ENCODE peak calls at places on chromosome 3, in ten cellular contexts. L is HepG2; H is CD8-positive, alpha-beta memory T cell; G is CD8-positive, alpha-beta T cell; A is neuronal stem cell; W is Panc1; Z is lower lobe of right lung; X is naive thymus-derived CD4-positive, alpha-beta T cell; B is mesenchymal stem cell; D is uterus. T is an unnamed sample. For H3K36me3 and H3K27me3, the result is how much of the 10 kb centered on the place peaks cover.

GRCh38 chr3:50490438-50490970 is 12.9 kb downstream of the CACNA2D2 start:
- DNase-seq in L (no peak), H (no peak), G (no peak), A (no peak), W (no peak), Z (no peak), X (no peak), B (no peak), D (no peak), T (no peak)

GRCh38 chr3:33687406-33688010 is 30.5 kb downstream of the CLASP2 start:
- DNase-seq in L (no peak), H (no peak), G (no peak), A (no peak), W (no peak), Z (no peak), X (no peak), B (peak), D (no peak), T (no peak)

GRCh38 chr3:38564631-38565338 is 68.6 kb downstream of the EXOG start:
- DNase-seq in L (no peak), H (no peak), G (no peak), A (no peak), W (no peak), Z (peak), X (no peak), B (no peak), D (no peak), T (no peak)

GRCh38 chr3:150469031-150469930 is 61.2 kb downstream of the TSC22D2 start:
- DNase-seq in L (peak), H (no peak), G (no peak), A (no peak), W (peak), Z (no peak), X (no peak), B (peak), D (peak), T (no peak)

GRCh38 chr3:29789686-29790085 is 508.8 kb downstream of the RBMS3 start:
- DNase-seq in L (no peak), H (no peak), G (no peak), A (no peak), W (no peak), Z (no peak), X (no peak), B (no peak), D (no peak), T (no peak)

GRCh38 chr3:110138966-110139555 is 801.7 kb upstream of the DPPA4 start:
- DNase-seq in L (no peak), H (no peak), G (no peak), A (no peak), W (no peak), Z (no peak), X (no peak), B (no peak), D (no peak), T (no peak)

GRCh38 chr3:130800829-130801228 is 54.2 kb upstream of the PIK3R4 start:
- DNase-seq in L (peak), H (no peak), G (no peak), A (no peak), W (no peak), Z (no peak), X (no peak), B (no peak), D (no peak), T (no peak)

GRCh38 chr3:194268659-194269487 is 82.3 kb downstream of the CPN2 start:
- DNase-seq in L (no peak), H (no peak), G (no peak), A (no peak), W (no peak), Z (peak), X (no peak), B (no peak), D (no peak), T (no peak)

GRCh38 chr3:124230928-124231456 is 239.1 kb upstream of the ROPN1 start:
- DNase-seq in L (no peak), H (no peak), G (no peak), A (no peak), W (no peak), Z (no peak), X (no peak), B (no peak), D (no peak), T (peak)

GRCh38 chr3:110814170-110815007 is 257.2 kb upstream of the NECTIN3 start:
- DNase-seq in L (no peak), H (peak), G (peak), A (no peak), W (no peak), Z (no peak), X (no peak), B (peak), D (no peak), T (no peak)

GRCh38 chr3:49813497-49814174 is at the start of gene UBA7:
- DNase-seq in L (peak), H (peak), G (no peak), A (no peak), W (no peak), Z (peak), X (peak), B (peak), D (peak), T (peak)

GRCh38 chr3:125051715-125052581 is 3.8 kb downstream of the HEG1 start:
- DNase-seq in L (no peak), H (peak), G (peak), A (no peak), W (no peak), Z (no peak), X (peak), B (peak), D (peak), T (peak)

GRCh38 chr3:163951397-163951987 is 1126.8 kb downstream of the SI start:
- DNase-seq in L (peak), H (no peak), G (no peak), A (no peak), W (no peak), Z (no peak), X (no peak), B (peak), D (no peak), T (no peak)

GRCh38 chr3:134430174-134430573 is 55.6 kb downstream of the ANAPC13 start:
- DNase-seq in L (no peak), H (no peak), G (no peak), A (no peak), W (no peak), Z (no peak), X (no peak), B (no peak), D (no peak), T (no peak)

GRCh38 chr3:185583925-185584324 is 2.2 kb upstream of the SENP2 start:
- DNase-seq in L (peak), H (no peak), G (no peak), A (no peak), W (no peak), Z (no peak), X (no peak), B (no peak), D (no peak), T (no peak)

GRCh38 chr3:61848885-61849284 is 287.5 kb downstream of the PTPRG start:
- DNase-seq in L (no peak), H (no peak), G (no peak), A (no peak), W (no peak), Z (no peak), X (no peak), B (no peak), D (no peak), T (no peak)

GRCh38 chr3:166889241-166889640 is 490.9 kb downstream of the ZBBX start:
- DNase-seq in L (no peak), H (no peak), G (no peak), A (no peak), W (no peak), Z (no peak), X (no peak), B (no peak), D (no peak), T (no peak)

GRCh38 chr3:143249014-143249413 is 129.4 kb downstream of the CHST2 start:
- DNase-seq in L (no peak), H (no peak), G (no peak), A (no peak), W (no peak), Z (no peak), X (no peak), B (no peak), D (no peak), T (no peak)

GRCh38 chr3:42653560-42654330 is at the start of gene ZBTB47:
- DNase-seq in L (no peak), H (no peak), G (no peak), A (no peak), W (no peak), Z (peak), X (no peak), B (peak), D (peak), T (peak)

GRCh38 chr3:161371441-161372320 is at the start of gene SPTSSB:
- DNase-seq in L (peak), H (peak), G (peak), A (peak), W (no peak), Z (peak), X (peak), B (peak), D (no peak), T (peak)

GRCh38 chr3:35296533-35296932 is 342.8 kb upstream of the ARPP21 start:
- DNase-seq in L (no peak), H (no peak), G (peak), A (no peak), W (no peak), Z (no peak), X (peak), B (peak), D (no peak), T (no peak)

GRCh38 chr3:34260266-34260990 is 462.0 kb downstream of the PDCD6IP start:
- DNase-seq in L (peak), H (no peak), G (no peak), A (peak), W (peak), Z (peak), X (no peak), B (peak), D (peak), T (peak)

GRCh38 chr3:172512363-172512762 is 10.9 kb downstream of the TNFSF10 start:
- DNase-seq in L (no peak), H (peak), G (peak), A (no peak), W (no peak), Z (peak), X (peak), B (peak), D (no peak), T (no peak)

GRCh38 chr3:48432411-48433371 is 2.8 kb upstream of the PLXNB1 start:
- DNase-seq in L (no peak), H (no peak), G (no peak), A (no peak), W (no peak), Z (no peak), X (no peak), B (no peak), D (peak), T (peak)

GRCh38 chr3:160458151-160458550 is 8.6 kb upstream of the TRIM59 start:
- DNase-seq in L (no peak), H (no peak), G (no peak), A (no peak), W (no peak), Z (no peak), X (no peak), B (no peak), D (no peak), T (no peak)

GRCh38 chr3:29334652-29335189 is 53.9 kb downstream of the RBMS3 start:
- DNase-seq in L (no peak), H (no peak), G (no peak), A (no peak), W (no peak), Z (no peak), X (no peak), B (no peak), D (no peak), T (no peak)

GRCh38 chr3:119301662-119302061 is 7.5 kb downstream of the ARHGAP31 start:
- DNase-seq in L (no peak), H (no peak), G (no peak), A (no peak), W (no peak), Z (peak), X (no peak), B (no peak), D (no peak), T (no peak)
- H3K4me3 ChIP-seq in L (no peak), H (no peak), G (no peak), A (no peak), W (no peak), Z (no peak), X (no peak), B (no peak), D (no peak), T (no peak)

GRCh38 chr3:14119166-14119510 is 5.5 kb downstream of the CHCHD4 start:
- DNase-seq in L (no peak), H (no peak), G (no peak), A (no peak), W (no peak), Z (no peak), X (no peak), B (no peak), D (no peak), T (no peak)
- H3K36me3 ChIP-seq in L (under half), H (under half), G (under half), A (under half), W (under half), Z (under half), X (under half), B (half or more), D (under half), T (under half)

GRCh38 chr3:121574449-121574848 is 6.7 kb downstream of the ARGFX start:
- DNase-seq in L (peak), H (no peak), G (no peak), A (no peak), W (no peak), Z (no peak), X (no peak), B (peak), D (no peak), T (no peak)
- H3K27me3 ChIP-seq in L (under half), H (under half), G (under half), A (under half), W (under half), Z (under half), X (under half), B (under half), D (under half), T (under half)

GRCh38 chr3:108088697-108089096 is 2.1 kb downstream of the CD47 start:
- DNase-seq in L (no peak), H (peak), G (no peak), A (no peak), W (no peak), Z (no peak), X (no peak), B (peak), D (no peak), T (no peak)
- H3K4me3 ChIP-seq in L (no peak), H (peak), G (peak), A (no peak), W (peak), Z (peak), X (peak), B (peak), D (peak), T (no peak)

GRCh38 chr3:16303037-16303436 is 38.0 kb downstream of the OXNAD1 start:
- DNase-seq in L (no peak), H (no peak), G (no peak), A (no peak), W (no peak), Z (no peak), X (no peak), B (no peak), D (no peak), T (no peak)

GRCh38 chr3:16300282-16300681 is 35.3 kb downstream of the OXNAD1 start:
- DNase-seq in L (no peak), H (no peak), G (no peak), A (no peak), W (no peak), Z (no peak), X (no peak), B (no peak), D (no peak), T (no peak)

GRCh38 chr3:16302082-16302631 is 37.1 kb downstream of the OXNAD1 start:
- DNase-seq in L (no peak), H (no peak), G (no peak), A (no peak), W (no peak), Z (no peak), X (no peak), B (no peak), D (no peak), T (no peak)

GRCh38 chr3:16300881-16301359 is 35.9 kb downstream of the OXNAD1 start:
- DNase-seq in L (no peak), H (peak), G (peak), A (no peak), W (no peak), Z (no peak), X (peak), B (no peak), D (no peak), T (no peak)

GRCh38 chr3:16301490-16301889 is 36.5 kb downstream of the OXNAD1 start:
- DNase-seq in L (no peak), H (no peak), G (no peak), A (no peak), W (no peak), Z (no peak), X (peak), B (no peak), D (no peak), T (no peak)
- H3K36me3 ChIP-seq in L (under half), H (under half), G (under half), A (half or more), W (under half), Z (under half), X (under half), B (under half), D (under half), T (under half)

GRCh38 chr3:126661532-126661931 is 6.6 kb upstream of the TXNRD3 start:
- DNase-seq in L (no peak), H (no peak), G (no peak), A (no peak), W (no peak), Z (no peak), X (no peak), B (no peak), D (no peak), T (no peak)
- H3K27me3 ChIP-seq in L (under half), H (under half), G (under half), A (under half), W (under half), Z (under half), X (under half), B (half or more), D (under half), T (under half)

DNA sequence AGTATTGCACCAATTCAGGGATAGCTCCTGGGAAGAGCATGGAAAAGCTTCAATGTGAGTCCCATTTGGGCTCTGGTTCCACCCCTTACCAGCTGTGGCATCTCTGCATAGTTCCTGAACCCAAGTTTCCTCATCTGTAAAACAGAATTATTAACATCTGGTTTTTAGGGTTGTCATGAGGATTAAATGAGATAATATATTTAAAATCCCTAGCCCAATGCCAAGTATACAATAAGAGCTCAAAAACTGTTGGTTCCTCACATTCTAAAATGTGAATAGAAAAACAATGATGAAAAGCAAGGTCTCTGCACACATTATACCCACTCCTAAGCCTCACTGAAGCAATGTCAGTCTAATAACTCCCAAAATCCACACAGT is 237.3 kb upstream of the WNT5A start:
- DNase-seq in L (no peak), H (no peak), G (no peak), A (no peak), W (no peak), Z (no peak), X (no peak), B (no peak), D (no peak), T (no peak)
- H3K4me3 ChIP-seq in L (no peak), H (no peak), G (no peak), A (no peak), W (no peak), Z (no peak), X (no peak), B (no peak), D (no peak), T (no peak)

GRCh38 chr3:51637941-51638471 is 33.0 kb upstream of the TEX264 start:
- DNase-seq in L (peak), H (no peak), G (peak), A (peak), W (peak), Z (no peak), X (peak), B (peak), D (no peak), T (peak)
- H3K36me3 ChIP-seq in L (under half), H (half or more), G (half or more), A (half or more), W (under half), Z (half or more), X (under half), B (half or more), D (under half), T (under half)

GRCh38 chr3:14441240-14441919 is 39.0 kb downstream of the SLC6A6 start:
- DNase-seq in L (no peak), H (no peak), G (no peak), A (no peak), W (no peak), Z (no peak), X (no peak), B (no peak), D (no peak), T (no peak)
- H3K27me3 ChIP-seq in L (under half), H (under half), G (under half), A (under half), W (under half), Z (under half), X (under half), B (under half), D (under half), T (under half)

DNA sequence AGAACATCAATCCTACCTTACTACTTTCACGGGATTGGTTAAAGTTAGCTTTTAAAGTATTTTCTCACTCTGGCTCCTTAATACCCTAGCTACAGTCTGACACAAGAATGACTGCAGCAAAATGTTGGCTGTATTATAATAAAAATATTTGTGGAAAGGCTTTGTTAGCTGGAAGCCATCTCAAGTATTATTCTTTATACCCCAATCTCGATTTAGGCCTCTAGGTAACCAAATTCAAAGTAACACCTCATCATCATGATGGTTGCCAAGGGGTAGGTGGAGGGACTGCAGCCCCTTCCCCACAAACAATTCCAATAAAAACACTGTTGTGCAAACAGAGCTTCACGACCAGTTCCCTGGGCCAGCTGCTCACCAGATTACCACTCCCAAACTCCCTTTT is 786 bp upstream of the GMPS start:
- DNase-seq in L (no peak), H (no peak), G (peak), A (no peak), W (no peak), Z (no peak), X (no peak), B (no peak), D (no peak), T (peak)
- H3K4me3 ChIP-seq in L (peak), H (peak), G (peak), A (no peak), W (peak), Z (peak), X (peak), B (peak), D (peak), T (peak)